ENCODE peak calls at places on chromosomes 1 and 21, in seven cellular contexts. J is activated T-helper 9 cell treated with anti-CD3 and anti-CD28 coated beads, Interleukin-2, amount 50 U/mL, for 16 hours; N is iris pigment epithelial cell; U is activated CD4-positive, alpha-beta T cell treated with anti-CD3 and anti-CD28 coated beads for 48 hours; X is osteocyte; C is Caki2; L is Calu3. W is an unnamed sample.
A peak's percentile ranks its signal among the peaks of the same experiment; 100 is the strongest.

GRCh38 chr1:174659823-174660222 is 212.1 kb downstream of the GPR52 start:
- DNase-seq in N (peak; percentile 74), J (no peak), C (peak; percentile 61), L (peak; percentile 65), X (no peak), U (no peak), W (no peak)

GRCh38 chr1:69244211-69244610 is 323.5 kb upstream of the LRRC7 start:
- DNase-seq in X (no peak), J (no peak), N (no peak), U (no peak), C (no peak), L (no peak), W (no peak)

GRCh38 chr1:81799939-81800740 is 594 bp upstream of the ADGRL2 start:
- DNase-seq in J (no peak), N (peak; percentile 69), X (peak; percentile 87), C (peak; percentile 77), U (peak; percentile 6), L (peak; percentile 58), W (peak; percentile 38)

GRCh38 chr1:66282343-66282852 is 251.6 kb upstream of the SGIP1 start:
- DNase-seq in J (peak; percentile 49), C (peak; percentile 23), X (no peak), N (peak; percentile 94), U (peak; percentile 78), L (peak; percentile 43), W (no peak)

GRCh38 chr1:173099166-173099565 is 48.4 kb upstream of the TNFSF18 start:
- DNase-seq in U (no peak), J (no peak), L (peak; percentile 26), C (peak; percentile 81), X (no peak), N (no peak), W (no peak)

GRCh38 chr1:1562556-1563195 is 12.0 kb downstream of the SSU72 start:
- DNase-seq in N (no peak), U (no peak), L (no peak), J (no peak), C (no peak), X (no peak), W (no peak)

GRCh38 chr21:35696644-35697043 is 363.7 kb downstream of the SETD4 start:
- DNase-seq in J (no peak), C (no peak), L (no peak), X (no peak), N (no peak), U (no peak), W (no peak)

GRCh38 chr1:167322483-167322882 is 101.8 kb downstream of the POU2F1 start:
- DNase-seq in U (no peak), L (no peak), C (no peak), J (no peak), N (no peak), X (no peak), W (no peak)

W was measured in heart right ventricle.